ENCODE peak calls at places on chromosomes 4 and X, in nine cellular contexts. Q is lung; T is CD8-positive, alpha-beta memory T cell; N is heart left ventricle; X is SJSA1; G is GM23248; U is stomach; S is A549; O is brain microvascular endothelial cell. A is an unnamed sample.

GRCh38 chr4:128921954-128922353 is 112.5 kb downstream of the JADE1 start:
- DNase-seq in Q (no peak), T (no peak), N (no peak), X (no peak), G (no peak), U (no peak), S (no peak), O (no peak), A (no peak)

GRCh38 chr4:83219344-83219990 is 65.1 kb downstream of the COQ2 start:
- DNase-seq in Q (no peak), T (no peak), N (no peak), X (peak), G (peak), U (peak), S (no peak), O (no peak), A (no peak)

GRCh38 chrX:152637649-152638442 is at the start of gene GABRQ:
- DNase-seq in Q (no peak), T (no peak), N (no peak), X (peak), G (peak), U (peak), S (peak), O (peak), A (peak)

GRCh38 chrX:124086411-124086810 is 124.9 kb downstream of the STAG2 start:
- DNase-seq in Q (no peak), T (peak), N (no peak), X (no peak), G (no peak), U (no peak), S (no peak), O (no peak), A (no peak)

GRCh38 chr4:172596206-172596605 is 572.4 kb upstream of the GALNT7 start:
- DNase-seq in Q (no peak), T (no peak), N (no peak), X (no peak), G (no peak), U (no peak), S (peak), O (no peak), A (peak)

GRCh38 chr4:151921811-151922210 is 161.0 kb upstream of the GATB start:
- DNase-seq in Q (no peak), T (no peak), N (no peak), X (no peak), G (peak), U (no peak), S (no peak), O (no peak), A (no peak)

GRCh38 chrX:150984164-150984824 is 1.2 kb downstream of the HMGB3 start:
- DNase-seq in Q (no peak), T (no peak), N (no peak), X (no peak), G (peak), U (no peak), S (no peak), O (no peak), A (no peak)

GRCh38 chr4:6447561-6448290 is 24.7 kb downstream of the PPP2R2C start:
- DNase-seq in Q (no peak), T (no peak), N (no peak), X (no peak), G (no peak), U (no peak), S (no peak), O (no peak), A (no peak)

GRCh38 chr4:113300384-113301011 is 251.0 kb downstream of the ANK2 start:
- DNase-seq in Q (no peak), T (no peak), N (peak), X (no peak), G (peak), U (no peak), S (peak), O (peak), A (no peak)

GRCh38 chrX:150200820-150201287 is 162.3 kb upstream of the MAMLD1 start:
- DNase-seq in Q (peak), T (peak), N (no peak), X (peak), G (peak), U (no peak), S (peak), O (peak), A (no peak)

GRCh38 chr4:107183155-107183774 is 147.2 kb upstream of the DKK2 start:
- DNase-seq in Q (no peak), T (no peak), N (no peak), X (no peak), G (peak), U (no peak), S (peak), O (peak), A (peak)

GRCh38 chr4:3310301-3311094 is 17.7 kb downstream of the RGS12 start:
- DNase-seq in Q (no peak), T (no peak), N (no peak), X (no peak), G (no peak), U (peak), S (no peak), O (no peak), A (peak)

GRCh38 chrX:30680618-30681017 is 27.4 kb downstream of the GK start:
- DNase-seq in Q (no peak), T (no peak), N (no peak), X (no peak), G (no peak), U (no peak), S (no peak), O (no peak), A (no peak)

GRCh38 chr4:118034061-118034785 is at the start of gene NDST3:
- DNase-seq in Q (peak), T (no peak), N (no peak), X (peak), G (peak), U (peak), S (peak), O (peak), A (peak)

GRCh38 chr4:142095886-142096605 is 459.7 kb downstream of the IL15 start:
- DNase-seq in Q (no peak), T (no peak), N (no peak), X (peak), G (peak), U (no peak), S (peak), O (peak), A (no peak)

GRCh38 chrX:112087545-112087944 is 5.0 kb upstream of the TRPC5 start:
- DNase-seq in Q (no peak), T (no peak), N (no peak), X (no peak), G (no peak), U (no peak), S (no peak), O (no peak), A (no peak)

GRCh38 chrX:133661962-133662839 is 246.9 kb upstream of the GPC4 start:
- DNase-seq in Q (no peak), T (no peak), N (no peak), X (no peak), G (peak), U (no peak), S (no peak), O (no peak), A (no peak)

GRCh38 chr4:138892483-138893386 is 122.8 kb upstream of the NOCT start:
- DNase-seq in Q (no peak), T (no peak), N (no peak), X (no peak), G (peak), U (no peak), S (no peak), O (peak), A (no peak)

GRCh38 chr4:24846716-24847115 is 51.3 kb downstream of the SOD3 start:
- DNase-seq in Q (no peak), T (no peak), N (no peak), X (no peak), G (no peak), U (no peak), S (no peak), O (no peak), A (no peak)

GRCh38 chr4:157443537-157443936 is 223.0 kb downstream of the GRIA2 start:
- DNase-seq in Q (no peak), T (no peak), N (no peak), X (no peak), G (no peak), U (no peak), S (no peak), O (no peak), A (no peak)

GRCh38 chr4:8251110-8251883 is 18.3 kb upstream of the HTRA3 start:
- DNase-seq in Q (no peak), T (no peak), N (no peak), X (no peak), G (no peak), U (no peak), S (no peak), O (no peak), A (no peak)

GRCh38 chr4:81040175-81040659 is 9.7 kb downstream of the BMP3 start:
- DNase-seq in Q (no peak), T (no peak), N (no peak), X (no peak), G (peak), U (no peak), S (peak), O (peak), A (no peak)

GRCh38 chr4:83771113-83771705 is 235.3 kb downstream of the GPAT3 start:
- DNase-seq in Q (peak), T (no peak), N (peak), X (peak), G (peak), U (peak), S (peak), O (peak), A (peak)

GRCh38 chrX:38514014-38514854 is 47.1 kb upstream of the TSPAN7 start:
- DNase-seq in Q (no peak), T (no peak), N (no peak), X (no peak), G (no peak), U (no peak), S (no peak), O (no peak), A (no peak)

GRCh38 chr4:10456270-10457254 is 664 bp downstream of the ZNF518B start:
- DNase-seq in Q (peak), T (peak), N (peak), X (peak), G (peak), U (peak), S (peak), O (peak), A (peak)

GRCh38 chrX:44306336-44306735 is 37.1 kb downstream of the EFHC2 start:
- DNase-seq in Q (no peak), T (no peak), N (no peak), X (no peak), G (no peak), U (peak), S (peak), O (peak), A (no peak)

GRCh38 chr4:76373919-76374552 is 46.9 kb downstream of the CCDC158 start:
- DNase-seq in Q (no peak), T (no peak), N (no peak), X (no peak), G (peak), U (no peak), S (peak), O (peak), A (no peak)

GRCh38 chrX:154805696-154806091 is 409 bp upstream of the MPP1 start:
- DNase-seq in Q (no peak), T (no peak), N (no peak), X (no peak), G (peak), U (no peak), S (no peak), O (no peak), A (no peak)

GRCh38 chr4:47493238-47494123 is 8.4 kb downstream of the ATP10D start:
- DNase-seq in Q (no peak), T (no peak), N (no peak), X (no peak), G (no peak), U (no peak), S (no peak), O (no peak), A (no peak)
- H3K27ac ChIP-seq in Q (no peak), T (no peak), N (no peak), X (no peak), G (no peak), U (no peak), S (no peak), O (no peak), A (no peak)

GRCh38 chr4:95268819-95269565 is 279.8 kb downstream of the UNC5C start:
- DNase-seq in Q (no peak), T (no peak), N (no peak), X (no peak), G (no peak), U (no peak), S (no peak), O (peak), A (no peak)
- H3K27ac ChIP-seq in Q (no peak), T (no peak), N (no peak), X (peak), G (no peak), U (no peak), S (no peak), O (no peak), A (no peak)

GRCh38 chr4:99324978-99325377 is 3.8 kb upstream of the ADH1B start:
- DNase-seq in Q (peak), T (no peak), N (peak), X (no peak), G (peak), U (peak), S (no peak), O (peak), A (no peak)
- H3K27ac ChIP-seq in Q (no peak), T (no peak), N (peak), X (no peak), G (peak), U (no peak), S (no peak), O (no peak), A (no peak)

DNA sequence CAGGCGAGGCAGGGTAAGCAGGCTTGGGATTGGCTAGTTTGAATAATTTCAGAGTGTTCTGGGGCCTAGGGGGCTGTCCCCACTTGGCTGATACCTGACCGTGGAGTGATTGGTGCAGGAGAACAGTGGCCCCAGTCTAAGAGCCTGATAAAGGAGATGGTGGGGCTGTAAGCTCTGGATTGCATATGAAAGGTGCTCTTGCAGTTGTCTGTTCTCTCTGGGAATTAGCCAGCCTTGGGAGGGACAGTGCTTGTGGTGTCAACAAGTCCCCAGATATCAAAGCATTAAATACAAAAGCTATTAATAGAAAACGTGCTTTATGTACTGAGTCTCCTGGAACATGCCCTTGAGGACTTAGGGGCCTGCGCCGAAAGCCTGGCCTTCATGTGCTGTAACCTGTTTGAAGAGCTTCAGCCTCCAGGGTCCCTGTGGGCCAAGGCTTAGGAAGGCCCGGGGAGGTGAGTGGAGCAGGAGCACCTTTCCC is 30.4 kb upstream of the CLTRN start:
- DNase-seq in Q (no peak), T (no peak), N (peak), X (no peak), G (no peak), U (no peak), S (no peak), O (no peak), A (no peak)
- H3K27ac ChIP-seq in Q (peak), T (no peak), N (peak), X (no peak), G (no peak), U (no peak), S (no peak), O (no peak), A (no peak)